ENCODE peak calls at places on chromosomes 12 and 14, in seven cellular contexts. T is AG08395; D is dorsolateral prefrontal cortex; X is stimulated activated CD4-positive, alpha-beta T cell treated with anti-CD3 and anti-CD28 coated beads, Interleukin-12 subunit alpha, Interleukin-12 subunit beta, amount 100 ng/mL, for 4 hours; Y is CD4-positive, CD25-positive, alpha-beta regulatory T cell; U is RPMI8226; V is activated T-helper 1 cell treated with Interleukin-2 at 50 U/mL for 16 hours. J is an unnamed sample.

GRCh38 chr14:20836668-20837338 is 34.2 kb upstream of the RNASE1 start:
- DNase-seq in T (peak; percentile 68), X (no peak), V (no peak), Y (no peak), U (no peak), D (no peak), J (peak; percentile 53)

GRCh38 chr12:91250273-91250672 is 67.7 kb upstream of the DCN start:
- DNase-seq in Y (no peak), X (no peak), V (no peak), U (no peak), D (no peak), T (peak; percentile 6), J (peak; percentile 67)

GRCh38 chr12:75707983-75708382 is 196.6 kb upstream of the KRR1 start:
- DNase-seq in Y (no peak), V (no peak), U (no peak), T (no peak), X (no peak), D (no peak), J (no peak)

GRCh38 chr14:74510211-74510931 is 16.8 kb downstream of the ISCA2 start:
- DNase-seq in X (no peak), D (no peak), Y (no peak), V (no peak), T (no peak), U (no peak), J (no peak)

GRCh38 chr14:23638414-23639047 is 2.4 kb downstream of the DHRS2 start:
- DNase-seq in V (no peak), X (no peak), U (no peak), D (no peak), T (no peak), Y (no peak), J (no peak)

GRCh38 chr14:77139540-77140342 is 1.9 kb downstream of the ZDHHC22 start:
- DNase-seq in T (peak; percentile 35), D (peak; percentile 63), U (peak; percentile 58), V (no peak), X (peak; percentile 45), Y (peak; percentile 53), J (no peak)

GRCh38 chr14:66543996-66544395 is 36.0 kb downstream of the GPHN start:
- DNase-seq in Y (no peak), V (no peak), U (no peak), D (no peak), X (no peak), T (no peak), J (no peak)

GRCh38 chr14:106277503-106277902 is 751.1 kb downstream of the TMEM121 start:
- DNase-seq in Y (no peak), V (no peak), U (no peak), D (no peak), X (peak; percentile 34), T (no peak), J (no peak)

GRCh38 chr14:66643344-66643743 is 135.4 kb downstream of the GPHN start:
- DNase-seq in V (no peak), U (no peak), T (no peak), D (no peak), Y (no peak), X (no peak), J (no peak)

GRCh38 chr14:100400115-100400514 is 77.0 kb downstream of the SLC25A47 start:
- DNase-seq in T (no peak), Y (no peak), X (no peak), U (no peak), D (no peak), V (no peak), J (no peak)

GRCh38 chr14:83170165-83170564 is 1636.5 kb upstream of the SEL1L start:
- DNase-seq in D (no peak), T (no peak), Y (no peak), V (no peak), U (no peak), X (no peak), J (no peak)

GRCh38 chr12:38911611-38912010 is 6.2 kb upstream of the CPNE8 start:
- DNase-seq in U (no peak), T (no peak), Y (no peak), D (no peak), V (no peak), X (no peak), J (no peak)

GRCh38 chr12:129185855-129186254 is 332.6 kb downstream of the GLT1D1 start:
- DNase-seq in U (no peak), T (no peak), Y (no peak), X (no peak), D (no peak), V (no peak), J (no peak)

GRCh38 chr12:122495258-122495657 is 5.5 kb downstream of the ZCCHC8 start:
- DNase-seq in U (no peak), Y (no peak), D (no peak), V (no peak), X (no peak), T (no peak), J (no peak)

GRCh38 chr14:59336078-59336477 is 129.1 kb downstream of the GPR135 start:
- DNase-seq in Y (no peak), X (no peak), T (no peak), U (no peak), D (no peak), V (no peak), J (no peak)